ENCODE peak calls at places on chromosomes 4 and X, in six cellular contexts. One of them, this sample, is unnamed.

GRCh38 chr4:151238477-151238876 is 38.5 kb upstream of the PRSS48 start:
- DNase-seq in aorta: no peak
- DNase-seq in tibial nerve: peak; percentile 38
- DNase-seq in ovary: no peak
- DNase-seq in spleen: no peak
- DNase-seq in suprapubic skin: no peak
- DNase-seq in this sample: no peak

GRCh38 chrX:12970691-12971202 is 4.2 kb upstream of the TMSB4X start:
- DNase-seq in spleen: peak; percentile 64
- DNase-seq in suprapubic skin: no peak
- DNase-seq in tibial nerve: peak; percentile 43
- DNase-seq in ovary: peak; percentile 41
- DNase-seq in aorta: no peak
- DNase-seq in this sample: no peak

GRCh38 chr4:23789765-23790164 is 100.1 kb downstream of the PPARGC1A start:
- DNase-seq in tibial nerve: peak; percentile 45
- DNase-seq in spleen: no peak
- DNase-seq in aorta: peak; percentile 80
- DNase-seq in ovary: no peak
- DNase-seq in suprapubic skin: peak; percentile 66
- DNase-seq in this sample: no peak

GRCh38 chrX:637660-638481 is 7.3 kb downstream of the SHOX start:
- DNase-seq in spleen: no peak
- DNase-seq in tibial nerve: no peak
- DNase-seq in ovary: no peak
- DNase-seq in aorta: peak; percentile 9
- DNase-seq in suprapubic skin: no peak
- DNase-seq in this sample: no peak

GRCh38 chr4:124000233-124000632 is 603.6 kb downstream of the SPRY1 start:
- DNase-seq in aorta: no peak
- DNase-seq in ovary: no peak
- DNase-seq in spleen: no peak
- DNase-seq in suprapubic skin: no peak
- DNase-seq in tibial nerve: no peak
- DNase-seq in this sample: no peak

GRCh38 chr4:56348582-56348981 is 38.7 kb downstream of the AASDH start:
- DNase-seq in spleen: no peak
- DNase-seq in suprapubic skin: no peak
- DNase-seq in ovary: no peak
- DNase-seq in tibial nerve: no peak
- DNase-seq in aorta: no peak
- DNase-seq in this sample: no peak

GRCh38 chr4:6742989-6743388 is 27.0 kb downstream of the BLOC1S4 start:
- DNase-seq in aorta: no peak
- DNase-seq in suprapubic skin: no peak
- DNase-seq in ovary: no peak
- DNase-seq in tibial nerve: no peak
- DNase-seq in spleen: peak; percentile 62
- DNase-seq in this sample: no peak

GRCh38 chr4:38489924-38490639 is 173.9 kb upstream of the KLF3 start:
- DNase-seq in aorta: no peak
- DNase-seq in ovary: no peak
- DNase-seq in suprapubic skin: no peak
- DNase-seq in spleen: no peak
- DNase-seq in tibial nerve: no peak
- DNase-seq in this sample: no peak

GRCh38 chr4:7179158-7179557 is 13.2 kb upstream of the SORCS2 start:
- DNase-seq in aorta: no peak
- DNase-seq in suprapubic skin: no peak
- DNase-seq in spleen: no peak
- DNase-seq in tibial nerve: no peak
- DNase-seq in ovary: no peak
- DNase-seq in this sample: no peak

GRCh38 chr4:6372649-6373525 is 99.5 kb downstream of the PPP2R2C start:
- DNase-seq in ovary: no peak
- DNase-seq in spleen: no peak
- DNase-seq in tibial nerve: no peak
- DNase-seq in suprapubic skin: no peak
- DNase-seq in aorta: peak; percentile 42
- DNase-seq in this sample: no peak

GRCh38 chrX:66915893-66916292 is 277.0 kb upstream of the EDA2R start:
- DNase-seq in ovary: no peak
- DNase-seq in aorta: no peak
- DNase-seq in spleen: no peak
- DNase-seq in suprapubic skin: no peak
- DNase-seq in tibial nerve: no peak
- DNase-seq in this sample: no peak
- H3K9me3 ChIP-seq in ovary: no peaks in the 10 kb centered on the region
- H3K9me3 ChIP-seq in aorta: no peaks in the 10 kb centered on the region
- H3K9me3 ChIP-seq in spleen: no peaks in the 10 kb centered on the region
- H3K9me3 ChIP-seq in suprapubic skin: no peaks in the 10 kb centered on the region
- H3K9me3 ChIP-seq in tibial nerve: no peaks in the 10 kb centered on the region
- H3K9me3 ChIP-seq in this sample: no peaks in the 10 kb centered on the region

GRCh38 chr4:110624016-110624770 is 1.3 kb upstream of the PITX2 start:
- DNase-seq in ovary: no peak
- DNase-seq in aorta: no peak
- DNase-seq in tibial nerve: no peak
- DNase-seq in spleen: no peak
- DNase-seq in suprapubic skin: no peak
- DNase-seq in this sample: no peak

GRCh38 chr4:110624904-110625494 is 2.1 kb upstream of the PITX2 start:
- DNase-seq in spleen: no peak
- DNase-seq in ovary: no peak
- DNase-seq in aorta: no peak
- DNase-seq in suprapubic skin: no peak
- DNase-seq in tibial nerve: no peak
- DNase-seq in this sample: no peak

GRCh38 chr4:110621839-110622751 is 782 bp downstream of the PITX2 start:
- DNase-seq in tibial nerve: no peak
- DNase-seq in suprapubic skin: no peak
- DNase-seq in aorta: peak; percentile 59
- DNase-seq in spleen: no peak
- DNase-seq in ovary: no peak
- DNase-seq in this sample: peak; percentile 69

GRCh38 chr4:110622841-110623709 is at the start of gene PITX2:
- DNase-seq in ovary: peak; percentile 60
- DNase-seq in aorta: peak; percentile 86
- DNase-seq in suprapubic skin: peak; percentile 95
- DNase-seq in spleen: peak; percentile 73
- DNase-seq in tibial nerve: no peak
- DNase-seq in this sample: peak; percentile 82

GRCh38 chr4:110623710-110624015 is 786 bp upstream of the PITX2 start:
- DNase-seq in suprapubic skin: no peak
- DNase-seq in tibial nerve: no peak
- DNase-seq in spleen: no peak
- DNase-seq in aorta: no peak
- DNase-seq in ovary: no peak
- DNase-seq in this sample: no peak
- H3K27ac ChIP-seq in suprapubic skin: no peak overlapping the region
- H3K27ac ChIP-seq in tibial nerve: no peak overlapping the region
- H3K27ac ChIP-seq in spleen: no peak overlapping the region
- H3K27ac ChIP-seq in aorta: no peak overlapping the region
- H3K27ac ChIP-seq in ovary: no peak overlapping the region
- H3K27ac ChIP-seq in this sample: no peak overlapping the region

GRCh38 chrX:69535661-69536060 is 31.5 kb downstream of the NALF2 start:
- DNase-seq in spleen: no peak
- DNase-seq in aorta: no peak
- DNase-seq in ovary: no peak
- DNase-seq in suprapubic skin: no peak
- DNase-seq in tibial nerve: no peak
- DNase-seq in this sample: no peak

GRCh38 chrX:69531031-69531755 is 27.1 kb downstream of the NALF2 start:
- DNase-seq in ovary: no peak
- DNase-seq in aorta: no peak
- DNase-seq in spleen: no peak
- DNase-seq in tibial nerve: no peak
- DNase-seq in suprapubic skin: no peak
- DNase-seq in this sample: no peak

GRCh38 chrX:69524765-69525164 is 20.6 kb downstream of the NALF2 start:
- DNase-seq in suprapubic skin: no peak
- DNase-seq in ovary: no peak
- DNase-seq in tibial nerve: no peak
- DNase-seq in spleen: no peak
- DNase-seq in aorta: peak; percentile 23
- DNase-seq in this sample: no peak

GRCh38 chrX:69530306-69530705 is 26.2 kb downstream of the NALF2 start:
- DNase-seq in tibial nerve: no peak
- DNase-seq in aorta: no peak
- DNase-seq in spleen: no peak
- DNase-seq in ovary: no peak
- DNase-seq in suprapubic skin: no peak
- DNase-seq in this sample: no peak
- H3K9me3 ChIP-seq in tibial nerve: no peaks in the 10 kb centered on the region
- H3K9me3 ChIP-seq in aorta: no peaks in the 10 kb centered on the region
- H3K9me3 ChIP-seq in spleen: peaks cover 7% of the 10 kb centered on the region
- H3K9me3 ChIP-seq in ovary: no peaks in the 10 kb centered on the region
- H3K9me3 ChIP-seq in suprapubic skin: no peaks in the 10 kb centered on the region
- H3K9me3 ChIP-seq in this sample: no peaks in the 10 kb centered on the region

DNA sequence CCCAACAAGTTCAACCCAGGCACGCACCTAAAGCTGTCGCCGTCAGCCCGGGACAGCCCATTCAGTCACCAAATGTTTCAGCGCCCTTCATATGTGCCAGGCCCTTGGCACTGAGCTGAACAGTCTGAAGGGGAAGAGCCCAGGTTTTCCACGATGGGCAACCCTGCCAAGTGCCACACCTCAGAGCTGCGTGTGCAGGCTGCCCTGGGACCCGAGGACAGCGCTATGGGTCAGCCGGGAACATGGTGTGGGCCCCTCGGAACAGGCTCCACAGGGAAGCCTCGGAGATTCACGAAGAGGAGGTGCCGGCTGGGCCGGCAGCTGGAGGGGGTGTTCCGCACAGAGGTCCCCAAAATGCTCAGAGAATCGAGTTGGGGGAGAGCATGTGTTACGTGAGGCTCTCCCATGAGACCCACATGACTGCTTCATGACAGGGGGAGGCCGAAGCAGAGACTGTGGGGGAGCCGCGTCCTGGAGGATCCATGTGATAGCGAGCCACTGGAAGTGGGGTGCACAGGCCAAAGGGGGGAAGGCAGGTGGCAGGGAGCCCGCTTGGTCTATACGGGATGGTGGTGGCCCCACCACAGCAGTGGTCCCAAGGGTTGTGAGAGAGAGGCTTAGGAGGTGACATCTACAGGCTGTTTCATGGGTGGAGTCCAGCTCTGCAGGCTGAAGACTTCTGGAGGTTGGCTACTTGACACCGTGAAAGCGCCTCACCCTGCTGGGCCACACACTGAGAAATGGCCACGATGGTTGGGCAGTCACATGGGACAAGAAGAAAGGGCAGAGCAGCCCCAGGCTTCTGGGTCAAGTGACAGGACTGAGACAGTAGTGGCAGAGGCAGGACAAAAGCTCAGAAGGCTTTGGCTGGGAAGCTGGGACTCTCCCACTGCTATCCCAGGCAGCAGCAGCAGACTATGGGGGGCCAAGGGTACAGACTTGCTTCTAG is 14.2 kb downstream of the BCAP31 start:
- DNase-seq in spleen: no peak
- DNase-seq in aorta: no peak
- DNase-seq in ovary: no peak
- DNase-seq in tibial nerve: no peak
- DNase-seq in suprapubic skin: no peak
- DNase-seq in this sample: no peak
- H3K27ac ChIP-seq in spleen: no peak overlapping the region
- H3K27ac ChIP-seq in aorta: no peak overlapping the region
- H3K27ac ChIP-seq in ovary: no peak overlapping the region
- H3K27ac ChIP-seq in tibial nerve: no peak overlapping the region
- H3K27ac ChIP-seq in suprapubic skin: no peak overlapping the region
- H3K27ac ChIP-seq in this sample: no peak overlapping the region

GRCh38 chrX:155778844-155779553 is 102.1 kb upstream of the VAMP7 start:
- DNase-seq in aorta: no peak
- DNase-seq in suprapubic skin: no peak
- DNase-seq in tibial nerve: no peak
- DNase-seq in spleen: no peak
- DNase-seq in ovary: no peak
- DNase-seq in this sample: no peak
- H3K9me3 ChIP-seq in aorta: peaks cover 2% of the 10 kb centered on the region
- H3K9me3 ChIP-seq in suprapubic skin: no peaks in the 10 kb centered on the region
- H3K9me3 ChIP-seq in tibial nerve: no peaks in the 10 kb centered on the region
- H3K9me3 ChIP-seq in spleen: no peaks in the 10 kb centered on the region
- H3K9me3 ChIP-seq in ovary: no peaks in the 10 kb centered on the region
- H3K9me3 ChIP-seq in this sample: no peaks in the 10 kb centered on the region

DNA sequence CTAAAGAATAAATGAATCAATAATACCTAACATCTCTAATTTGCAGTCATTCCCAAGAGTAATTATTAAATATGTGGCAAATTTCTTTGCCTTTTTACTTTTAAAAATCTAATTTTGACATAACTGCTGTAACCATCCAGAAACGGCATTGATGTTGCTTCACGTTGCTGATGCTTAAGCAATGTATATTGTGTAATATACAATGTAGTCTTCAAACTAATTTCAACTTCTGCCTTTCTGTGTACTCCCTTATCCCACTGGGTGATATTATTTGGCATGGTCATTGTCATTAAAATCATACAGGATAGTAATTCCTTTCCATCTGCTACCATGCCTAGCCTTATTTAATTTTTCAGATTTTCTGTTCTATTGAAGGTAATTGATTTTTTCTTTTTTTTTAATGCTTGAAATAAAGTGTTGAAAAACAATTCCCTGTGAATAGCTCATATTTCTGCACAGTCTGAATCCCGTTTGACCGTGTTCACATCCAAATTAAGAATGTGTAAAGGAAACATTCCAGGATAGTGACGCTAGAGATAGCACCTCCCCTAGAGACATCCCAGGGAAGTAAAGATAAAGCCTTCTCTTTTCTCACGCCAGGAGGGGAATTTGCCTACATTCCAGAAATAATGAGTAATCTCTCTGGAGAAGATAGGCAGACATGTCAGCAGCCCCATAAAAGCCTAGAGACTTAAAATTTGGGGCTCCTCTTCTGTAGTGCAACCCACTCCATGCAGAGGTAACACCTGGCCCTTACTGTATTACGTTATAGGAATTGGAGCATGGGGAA is 8.6 kb downstream of the FAM200B start:
- DNase-seq in suprapubic skin: no peak
- DNase-seq in aorta: no peak
- DNase-seq in spleen: no peak
- DNase-seq in ovary: no peak
- DNase-seq in tibial nerve: no peak
- DNase-seq in this sample: no peak
- H3K27ac ChIP-seq in suprapubic skin: no peak overlapping the region
- H3K27ac ChIP-seq in aorta: no peak overlapping the region
- H3K27ac ChIP-seq in spleen: peak overlapping the region; percentile 83
- H3K27ac ChIP-seq in ovary: no peak overlapping the region
- H3K27ac ChIP-seq in tibial nerve: peak overlapping the region; percentile 63
- H3K27ac ChIP-seq in this sample: peak overlapping the region; percentile 36

DNA sequence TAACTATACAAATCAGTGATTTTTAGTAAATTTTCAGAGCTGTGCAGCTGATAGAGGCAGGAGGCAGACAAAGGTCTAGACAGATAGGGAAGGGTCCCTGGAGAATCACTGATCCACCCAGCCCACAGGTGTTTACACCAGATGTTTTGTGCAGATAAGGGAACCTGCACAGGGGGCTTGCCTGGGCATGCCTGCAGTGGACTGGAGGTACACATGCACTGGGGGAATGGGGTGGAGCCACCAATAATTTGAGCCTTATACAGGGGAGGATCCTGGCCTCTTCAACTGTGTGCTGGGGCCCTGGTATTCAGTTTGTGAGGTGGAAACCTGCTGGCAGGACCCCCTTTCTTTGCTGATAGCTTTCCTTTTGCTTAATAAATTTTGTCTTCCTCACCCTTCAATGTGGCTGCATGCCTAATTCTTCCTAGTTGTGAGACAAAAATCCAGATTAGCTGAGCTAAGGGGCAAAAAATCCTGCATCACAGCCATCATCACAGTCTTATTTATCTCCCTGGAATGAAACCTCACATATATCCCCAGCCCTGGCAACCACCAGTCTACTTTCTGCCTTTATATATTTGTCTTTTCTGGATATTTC is 102.8 kb downstream of the KDM6A start:
- DNase-seq in ovary: no peak
- DNase-seq in tibial nerve: no peak
- DNase-seq in suprapubic skin: no peak
- DNase-seq in spleen: no peak
- DNase-seq in aorta: no peak
- DNase-seq in this sample: no peak
- H3K9me3 ChIP-seq in ovary: no peaks in the 10 kb centered on the region
- H3K9me3 ChIP-seq in tibial nerve: peaks cover 26% of the 10 kb centered on the region
- H3K9me3 ChIP-seq in suprapubic skin: no peaks in the 10 kb centered on the region
- H3K9me3 ChIP-seq in spleen: peaks cover 52% of the 10 kb centered on the region
- H3K9me3 ChIP-seq in aorta: no peaks in the 10 kb centered on the region
- H3K9me3 ChIP-seq in this sample: no peaks in the 10 kb centered on the region

This sample was measured in left lung.